ENCODE peak calls at places on chromosomes 3 and 15, in seven cellular contexts. O is astrocyte, T is GM23248, A is mammary epithelial cell, V is H1, R is IMR-90, X is HCT116. N is an unnamed sample. For H3K36me3, the result is how much of the 10 kb centered on the place peaks cover.

GRCh38 chr15:82014989-82015388 is 30.8 kb downstream of the MEX3B start:
- DNase-seq in O (no peak), T (peak), R (peak), X (no peak), A (no peak), V (no peak), N (peak)

GRCh38 chr3:72584262-72584661 is 264.0 kb downstream of the SHQ1 start:
- DNase-seq in T (no peak), R (no peak), X (no peak), O (no peak), V (no peak), A (no peak), N (no peak)

GRCh38 chr15:64456634-64457108 is 3.7 kb upstream of the ZNF609 start:
- DNase-seq in A (no peak), X (no peak), T (no peak), R (peak), V (no peak), O (peak), N (peak)

GRCh38 chr15:96583671-96584070 is 253.2 kb downstream of the NR2F2 start:
- DNase-seq in T (no peak), O (no peak), R (no peak), X (no peak), V (no peak), A (no peak), N (no peak)

GRCh38 chr15:64681424-64682024 is 93.9 kb downstream of the RBPMS2 start:
- DNase-seq in R (peak), A (peak), O (peak), T (peak), X (peak), V (peak), N (peak)

GRCh38 chr15:34055868-34056595 is 17.0 kb upstream of the AVEN start:
- DNase-seq in O (peak), T (peak), X (no peak), A (no peak), R (peak), V (no peak), N (peak)

GRCh38 chr3:78906245-78906644 is 861.6 kb downstream of the ROBO1 start:
- DNase-seq in T (no peak), R (no peak), A (no peak), O (no peak), X (no peak), V (no peak), N (no peak)

GRCh38 chr15:44385344-44385942 is 42.0 kb upstream of the CTDSPL2 start:
- DNase-seq in T (no peak), O (no peak), V (no peak), X (no peak), A (no peak), R (no peak), N (no peak)

GRCh38 chr15:39213385-39213840 is 367.5 kb upstream of the THBS1 start:
- DNase-seq in O (peak), A (peak), T (peak), V (peak), X (peak), R (peak), N (peak)

GRCh38 chr3:136891934-136892855 is 30.2 kb downstream of the NCK1 start:
- DNase-seq in O (no peak), R (no peak), X (no peak), A (peak), T (no peak), V (no peak), N (no peak)

GRCh38 chr3:104987859-104988258 is 378.9 kb upstream of the ALCAM start:
- DNase-seq in T (peak), O (no peak), V (no peak), X (no peak), A (no peak), R (no peak), N (no peak)

GRCh38 chr3:14358426-14359211 is 43.8 kb upstream of the SLC6A6 start:
- DNase-seq in T (peak), A (peak), R (peak), O (peak), V (no peak), X (no peak), N (peak)

GRCh38 chr3:52351762-52352055 is 35.6 kb downstream of the DNAH1 start:
- DNase-seq in O (no peak), V (no peak), R (no peak), X (no peak), T (no peak), A (no peak), N (no peak)

GRCh38 chr3:177463863-177464262 is 266.6 kb upstream of the TBL1XR1 start:
- DNase-seq in O (peak), V (no peak), T (peak), A (no peak), R (peak), X (no peak), N (peak)

GRCh38 chr3:114152519-114153151 is 26.2 kb downstream of the DRD3 start:
- DNase-seq in V (peak), O (peak), R (peak), A (peak), X (peak), T (peak), N (peak)

GRCh38 chr15:70241561-70242320 is 144.0 kb upstream of the TLE3 start:
- DNase-seq in O (no peak), A (no peak), R (no peak), T (no peak), V (no peak), X (no peak), N (no peak)

GRCh38 chr3:10322355-10322715 is 1.4 kb upstream of the SEC13 start:
- DNase-seq in T (no peak), A (peak), X (peak), O (no peak), R (no peak), V (no peak), N (no peak)

GRCh38 chr3:72299321-72299802 is 514.4 kb upstream of the PROK2 start:
- DNase-seq in A (peak), T (peak), X (peak), R (peak), V (no peak), O (peak), N (peak)

GRCh38 chr3:170585008-170585936 is 603 bp downstream of the SLC7A14 start:
- DNase-seq in T (peak), V (no peak), A (no peak), X (no peak), O (no peak), R (peak), N (no peak)

GRCh38 chr3:175121225-175121624 is 262.1 kb downstream of the NAALADL2 start:
- DNase-seq in A (peak), T (no peak), R (no peak), V (no peak), X (peak), O (no peak), N (no peak)

GRCh38 chr3:186930639-186931486 is 537 bp downstream of the ST6GAL1 start:
- DNase-seq in T (peak), X (peak), R (peak), V (peak), A (peak), O (peak), N (peak)

GRCh38 chr15:40974921-40975320 is 21.6 kb downstream of the CHAC1 start:
- DNase-seq in X (no peak), R (no peak), O (no peak), T (no peak), V (no peak), A (no peak), N (no peak)

DNA sequence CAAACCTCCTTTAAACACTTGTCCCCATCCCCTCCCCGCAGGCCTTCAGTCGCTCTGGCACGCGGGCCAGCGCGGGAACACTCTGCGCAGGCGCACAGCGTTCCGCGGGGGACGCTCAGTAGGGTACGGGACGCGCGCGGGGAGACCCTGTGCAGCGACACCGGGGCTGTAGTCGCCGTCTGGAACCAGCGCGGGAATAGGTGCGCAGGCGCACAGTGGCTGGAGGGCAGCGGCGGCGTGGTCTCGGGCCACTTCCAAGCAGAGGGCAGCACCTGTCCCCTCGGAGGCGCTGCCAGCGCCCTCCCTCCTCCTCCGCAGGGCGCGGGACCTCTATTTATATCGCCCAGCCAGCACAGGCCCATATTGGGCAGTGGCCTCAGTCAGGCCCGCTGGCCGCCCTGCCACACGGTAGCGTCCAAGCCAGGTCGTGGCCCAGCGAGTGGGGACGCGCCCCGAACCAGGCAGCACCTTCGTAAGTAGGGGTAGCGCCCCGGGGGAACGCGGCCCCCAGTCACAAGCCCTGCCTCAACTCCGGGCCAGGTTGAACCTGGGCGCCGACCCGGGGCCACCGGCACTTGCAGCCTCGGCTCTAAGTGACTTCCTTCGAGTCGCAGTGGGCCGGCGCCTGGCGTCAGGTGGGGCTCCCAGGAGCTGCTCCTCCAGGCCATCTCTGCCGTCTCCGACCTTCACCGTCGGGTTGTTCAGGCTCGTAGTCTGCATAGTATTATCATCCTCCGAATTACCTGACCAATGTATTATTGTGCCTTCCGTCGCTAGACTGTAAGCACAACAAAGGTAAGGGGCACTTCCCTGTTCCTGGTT is at the start of gene KBTBD12:
- DNase-seq in X (no peak), A (no peak), R (no peak), V (no peak), T (peak), O (no peak), N (no peak)
- H2AFZ ChIP-seq in X (no peak), A (peak), R (peak), V (peak), T (peak), O (peak), N (peak)

GRCh38 chr3:141093971-141094401 is 42.8 kb downstream of the SPSB4 start:
- DNase-seq in O (peak), A (peak), X (no peak), R (no peak), T (no peak), V (no peak), N (peak)
- H3K9ac ChIP-seq in O (no peak), A (no peak), X (no peak), R (no peak), T (no peak), V (no peak), N (no peak)

DNA sequence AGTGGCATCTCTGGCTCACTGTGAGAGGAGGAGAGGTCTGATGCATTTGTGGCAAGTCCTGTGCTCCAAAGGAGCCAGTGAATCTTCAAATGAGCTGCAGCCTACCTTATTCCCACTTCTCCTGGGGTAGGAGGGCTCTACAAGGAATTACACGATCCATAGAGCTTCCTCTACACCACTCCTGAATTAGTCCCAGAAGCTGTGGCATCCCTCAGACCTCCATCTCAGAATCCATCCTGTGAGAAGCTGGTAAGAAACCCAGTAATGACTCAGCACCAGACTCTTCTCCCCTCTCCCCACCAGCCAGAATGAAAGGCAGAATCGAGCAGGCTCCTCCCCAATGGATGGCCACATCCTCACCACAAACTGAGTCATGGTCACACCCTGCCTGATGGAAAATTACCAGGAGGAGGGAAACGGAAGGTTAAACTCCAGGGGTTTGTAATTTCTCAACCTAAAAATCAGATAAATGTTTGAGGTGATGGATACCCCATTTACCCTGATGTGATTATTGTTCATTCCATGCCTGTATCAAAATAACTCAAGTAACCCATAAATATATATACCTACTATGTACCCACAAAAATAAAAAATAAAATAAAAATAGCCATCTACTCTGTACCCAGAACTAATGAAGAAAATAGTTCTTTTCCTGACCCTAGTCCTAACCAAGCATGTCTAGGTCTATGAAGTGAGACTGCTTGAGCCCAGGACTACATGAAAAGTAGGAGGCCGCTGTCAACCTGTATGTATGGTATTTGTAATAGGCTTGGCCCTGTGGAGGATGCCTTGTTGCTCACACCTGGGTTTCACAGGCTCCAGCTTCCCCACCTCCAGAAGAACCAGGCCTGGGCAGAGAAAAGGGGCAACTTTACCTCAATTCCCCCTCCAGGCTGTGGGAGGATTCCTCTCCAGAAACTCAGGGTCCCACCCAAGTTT is 6.6 kb upstream of the PKM start:
- DNase-seq in V (peak), X (peak), T (peak), O (peak), R (peak), A (peak), N (peak)
- H3K36me3 ChIP-seq in V (under half), X (under half), T (under half), O (under half), R (under half), A (under half), N (under half)

GRCh38 chr3:61832375-61833229 is 271.2 kb downstream of the PTPRG start:
- DNase-seq in O (no peak), X (no peak), R (peak), T (no peak), V (no peak), A (no peak), N (peak)

GRCh38 chr3:61828880-61829279 is 267.5 kb downstream of the PTPRG start:
- DNase-seq in T (no peak), A (no peak), X (no peak), O (no peak), V (no peak), R (no peak), N (no peak)

GRCh38 chr3:61828158-61828874 is 266.9 kb downstream of the PTPRG start:
- DNase-seq in T (no peak), O (no peak), X (no peak), V (no peak), A (no peak), R (no peak), N (peak)

GRCh38 chr3:61830111-61830400 is 268.7 kb downstream of the PTPRG start:
- DNase-seq in T (peak), A (no peak), O (no peak), R (peak), X (no peak), V (no peak), N (peak)

GRCh38 chr3:61829301-61830110 is 268.1 kb downstream of the PTPRG start:
- DNase-seq in X (no peak), O (no peak), V (no peak), R (no peak), T (no peak), A (no peak), N (no peak)
- H2AFZ ChIP-seq in X (no peak), O (no peak), V (no peak), R (no peak), T (no peak), A (no peak), N (no peak)

DNA sequence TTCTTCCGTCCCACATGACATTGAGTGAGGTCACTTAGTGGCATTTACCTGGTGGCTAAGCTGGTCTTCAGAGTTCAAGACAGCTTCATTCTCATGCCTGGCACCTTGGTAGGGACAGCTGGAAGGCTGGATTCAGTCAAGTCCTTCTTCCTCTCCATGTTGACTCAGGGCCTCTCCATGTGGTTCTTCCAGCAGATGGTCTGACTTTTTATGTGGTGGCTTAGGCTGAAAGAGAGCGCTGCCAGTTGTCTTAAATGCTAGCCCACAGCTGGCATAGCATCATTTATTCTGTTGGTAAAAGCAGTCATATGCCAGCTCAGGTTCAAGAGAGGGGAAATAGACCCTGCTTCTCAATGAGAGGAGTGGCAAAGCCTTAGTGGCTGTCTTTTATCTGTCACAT is 53.0 kb upstream of the CTDSPL start:
- DNase-seq in O (no peak), V (no peak), T (no peak), X (no peak), A (no peak), R (no peak), N (no peak)
- H3K9ac ChIP-seq in O (no peak), V (no peak), T (no peak), X (no peak), A (no peak), R (no peak), N (no peak)